ENCODE peak calls at places on chromosomes 12 and 14, in four cellular contexts. One of them, this sample, is unnamed.

GRCh38 chr14:36221097-36221496 is 44.6 kb upstream of the PTCSC3 start:
- DNase-seq in occipital lobe: no peak
- DNase-seq in GM12891: no peak
- DNase-seq in Calu3: no peak
- DNase-seq in this sample: no peak

GRCh38 chr14:64915797-64916196 is 1.5 kb downstream of the CHURC1 start:
- DNase-seq in GM12891: no peak
- DNase-seq in occipital lobe: no peak
- DNase-seq in Calu3: no peak
- DNase-seq in this sample: no peak

GRCh38 chr14:62143235-62143634 is 381.0 kb downstream of the SNAPC1 start:
- DNase-seq in Calu3: no peak
- DNase-seq in occipital lobe: peak
- DNase-seq in GM12891: no peak
- DNase-seq in this sample: no peak

GRCh38 chr12:113933201-113933786 is 32.8 kb downstream of the RBM19 start:
- DNase-seq in Calu3: no peak
- DNase-seq in GM12891: no peak
- DNase-seq in occipital lobe: peak
- DNase-seq in this sample: no peak

GRCh38 chr14:73759183-73759713 is 45.1 kb upstream of the PNMA1 start:
- DNase-seq in occipital lobe: peak
- DNase-seq in Calu3: peak
- DNase-seq in GM12891: no peak
- DNase-seq in this sample: no peak

GRCh38 chr14:104546591-104547309 is 32.8 kb upstream of the C14orf180 start:
- DNase-seq in Calu3: no peak
- DNase-seq in GM12891: no peak
- DNase-seq in occipital lobe: no peak
- DNase-seq in this sample: no peak

GRCh38 chr14:100673085-100673806 is 53.4 kb upstream of the DLK1 start:
- DNase-seq in occipital lobe: no peak
- DNase-seq in Calu3: peak
- DNase-seq in GM12891: no peak
- DNase-seq in this sample: no peak

GRCh38 chr12:6360578-6361490 is 14.5 kb downstream of the SCNN1A start:
- DNase-seq in GM12891: no peak
- DNase-seq in occipital lobe: no peak
- DNase-seq in Calu3: no peak
- DNase-seq in this sample: no peak

GRCh38 chr14:21440857-21441256 is 15.1 kb downstream of the CHD8 start:
- DNase-seq in occipital lobe: no peak
- DNase-seq in Calu3: no peak
- DNase-seq in GM12891: no peak
- DNase-seq in this sample: no peak

GRCh38 chr12:93851245-93851665 is 174.1 kb downstream of the CRADD start:
- DNase-seq in occipital lobe: no peak
- DNase-seq in Calu3: no peak
- DNase-seq in GM12891: no peak
- DNase-seq in this sample: no peak

GRCh38 chr12:49335118-49335954 is 1.7 kb downstream of the C1QL4 start:
- DNase-seq in GM12891: no peak
- DNase-seq in Calu3: no peak
- DNase-seq in occipital lobe: no peak
- DNase-seq in this sample: no peak

GRCh38 chr12:64824500-64825142 is at the start of gene TBC1D30:
- DNase-seq in GM12891: peak
- DNase-seq in occipital lobe: peak
- DNase-seq in Calu3: peak
- DNase-seq in this sample: no peak

GRCh38 chr12:3330976-3331375 is 160.0 kb upstream of the PRMT8 start:
- DNase-seq in Calu3: no peak
- DNase-seq in occipital lobe: no peak
- DNase-seq in GM12891: no peak
- DNase-seq in this sample: no peak

This sample was measured in HS-27A.